ENCODE peak calls at places on chromosomes 1 and 21, in six cellular contexts. X, W, M, K, A and Q are unnamed samples.
A peak's percentile ranks its signal among the peaks of the same experiment; 100 is the strongest.

GRCh38 chr1:8333246-8333987 is 15.5 kb downstream of the SLC45A1 start:
- DNase-seq in W (no peak), M (no peak), X (peak; percentile 43), K (no peak), A (no peak), Q (no peak)

GRCh38 chr1:157753611-157754010 is 23.3 kb downstream of the FCRL2 start:
- DNase-seq in W (no peak), K (no peak), A (no peak), M (no peak), X (no peak), Q (no peak)

GRCh38 chr1:119771016-119771415 is 2.3 kb upstream of the HMGCS2 start:
- DNase-seq in A (no peak), K (no peak), M (no peak), W (no peak), X (no peak), Q (no peak)

GRCh38 chr1:64743954-64744491 is 852 bp upstream of the RAVER2 start:
- DNase-seq in W (no peak), A (no peak), M (no peak), K (no peak), X (no peak), Q (no peak)

GRCh38 chr1:209430821-209431259 is 152.7 kb upstream of the CAMK1G start:
- DNase-seq in W (no peak), X (no peak), K (no peak), M (no peak), A (no peak), Q (no peak)

GRCh38 chr1:150720098-150720497 is 597 bp downstream of the HORMAD1 start:
- DNase-seq in M (no peak), W (no peak), A (no peak), X (no peak), K (no peak), Q (no peak)

GRCh38 chr1:169495050-169495740 is 9.5 kb upstream of the SLC19A2 start:
- DNase-seq in A (no peak), X (no peak), W (no peak), M (no peak), K (no peak), Q (no peak)

GRCh38 chr1:85200367-85200869 is 398 bp downstream of the SYDE2 start:
- DNase-seq in W (peak; percentile 8), M (no peak), K (peak; percentile 12), A (peak; percentile 48), X (peak; percentile 67), Q (no peak)

GRCh38 chr1:77292551-77292950 is 10.7 kb downstream of the AK5 start:
- DNase-seq in A (no peak), K (no peak), W (no peak), X (no peak), M (no peak), Q (no peak)

GRCh38 chr1:111739984-111740765 is 980 bp upstream of the INKA2 start:
- DNase-seq in W (peak; percentile 69), M (no peak), K (no peak), A (peak; percentile 10), X (peak; percentile 87), Q (no peak)

GRCh38 chr1:62448221-62448933 is 11.5 kb downstream of the USP1 start:
- DNase-seq in M (no peak), W (no peak), K (no peak), X (no peak), A (no peak), Q (no peak)

GRCh38 chr1:221884821-221885220 is 142.9 kb upstream of the DUSP10 start:
- DNase-seq in X (no peak), K (no peak), M (no peak), W (no peak), A (no peak), Q (no peak)

GRCh38 chr1:92411511-92411910 is 75.2 kb downstream of the GFI1 start:
- DNase-seq in X (no peak), W (no peak), A (no peak), K (no peak), M (peak; percentile 55), Q (no peak)

GRCh38 chr21:36454706-36455105 is 25.2 kb downstream of the CLDN14 start:
- DNase-seq in K (no peak), M (no peak), X (no peak), W (no peak), A (no peak), Q (no peak)

GRCh38 chr1:241532864-241533263 is 686 bp downstream of the KMO start:
- DNase-seq in K (no peak), A (no peak), M (no peak), X (no peak), W (no peak), Q (no peak)

GRCh38 chr1:31238986-31239613 is 587 bp downstream of the NKAIN1 start:
- DNase-seq in M (no peak), W (no peak), X (no peak), A (no peak), K (no peak), Q (no peak)

GRCh38 chr1:19430121-19431068 is 54.9 kb downstream of the CAPZB start:
- DNase-seq in M (no peak), A (no peak), K (no peak), W (no peak), X (no peak), Q (no peak)

GRCh38 chr1:193322218-193322617 is 135.8 kb upstream of the B3GALT2 start:
- DNase-seq in K (no peak), A (no peak), M (no peak), W (no peak), X (no peak), Q (no peak)

GRCh38 chr1:77193951-77194350 is 25.3 kb downstream of the PIGK start:
- DNase-seq in A (no peak), K (no peak), X (no peak), M (no peak), W (no peak), Q (no peak)

GRCh38 chr21:40253112-40253511 is 385.9 kb downstream of the PCP4 start:
- DNase-seq in A (no peak), W (no peak), K (no peak), X (no peak), M (no peak), Q (no peak)

GRCh38 chr1:196584703-196585102 is 23.5 kb downstream of the KCNT2 start:
- DNase-seq in X (no peak), W (no peak), M (no peak), K (no peak), A (no peak), Q (no peak)

GRCh38 chr21:37458669-37459276 is 92.2 kb downstream of the DYRK1A start:
- DNase-seq in W (no peak), A (no peak), M (no peak), X (no peak), K (no peak), Q (no peak)
- H3K4me1 ChIP-seq in W (peaks cover 96% of the 10 kb centered on the region), A (peaks cover 74% of the 10 kb centered on the region), M (peaks cover 4% of the 10 kb centered on the region), X (peaks cover 90% of the 10 kb centered on the region), K (peaks cover 22% of the 10 kb centered on the region), Q (peaks cover 89% of the 10 kb centered on the region)

DNA sequence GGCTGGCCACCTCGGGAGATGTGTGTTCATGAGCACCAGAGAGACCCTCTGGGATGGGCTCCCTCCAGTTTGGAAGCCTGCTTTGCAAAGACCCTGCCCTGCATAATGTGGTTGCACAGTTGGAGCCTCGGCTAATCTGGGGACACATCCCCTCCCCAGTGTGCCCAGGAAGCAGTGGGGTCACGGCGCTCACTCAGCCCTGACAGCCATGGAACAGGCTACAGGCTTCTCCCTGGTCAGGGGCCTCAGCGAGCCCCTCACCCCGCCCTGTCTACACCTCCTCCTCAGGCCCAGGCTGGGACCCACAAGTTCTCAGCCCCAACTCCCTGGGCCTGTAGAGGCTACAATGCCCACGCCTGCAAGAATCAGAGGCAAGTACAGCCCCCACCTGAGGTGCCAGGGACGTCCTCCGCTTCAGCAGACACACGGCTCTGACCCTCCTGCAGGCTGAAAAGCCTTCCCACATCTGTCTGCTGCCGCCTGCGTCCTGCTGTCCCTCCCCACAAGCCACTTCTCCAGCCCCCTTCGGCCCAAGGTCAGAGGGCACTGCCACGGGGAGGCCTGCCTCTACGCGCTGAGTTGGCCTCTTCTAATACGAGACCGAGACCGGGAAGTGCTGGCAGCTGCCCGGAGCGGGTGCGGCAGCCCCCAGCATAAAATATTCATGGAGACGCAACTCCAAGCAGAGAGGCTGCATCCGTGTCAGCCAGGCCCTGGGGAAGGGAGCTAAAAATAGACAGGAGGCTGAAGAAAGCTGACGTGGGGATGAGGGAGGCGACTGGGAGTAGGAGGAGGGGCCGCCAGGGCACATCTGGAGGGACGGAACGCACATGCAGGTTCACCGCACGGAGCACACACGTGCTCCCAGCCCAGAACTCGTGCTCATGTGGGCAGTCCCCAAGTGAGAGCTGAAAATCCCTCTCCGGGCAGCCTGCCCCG is 15.2 kb upstream of the GPR153 start:
- DNase-seq in M (no peak), A (no peak), K (no peak), W (peak; percentile 81), X (no peak), Q (no peak)
- H3K27me3 ChIP-seq in M (no peaks in the 10 kb centered on the region), A (no peaks in the 10 kb centered on the region), K (no peaks in the 10 kb centered on the region), W (no peaks in the 10 kb centered on the region), X (no peaks in the 10 kb centered on the region), Q (no peaks in the 10 kb centered on the region)

GRCh38 chr1:155099331-155099730 is 20.7 kb downstream of the EFNA3 start:
- DNase-seq in W (no peak), M (no peak), K (no peak), A (no peak), X (no peak), Q (no peak)

GRCh38 chr1:155105604-155106011 is 22.1 kb upstream of the EFNA1 start:
- DNase-seq in M (no peak), K (no peak), X (no peak), A (no peak), W (no peak), Q (no peak)

GRCh38 chr1:155106862-155107261 is 20.8 kb upstream of the EFNA1 start:
- DNase-seq in K (no peak), A (no peak), W (no peak), X (no peak), M (no peak), Q (no peak)

GRCh38 chr1:155104605-155105534 is 22.8 kb upstream of the EFNA1 start:
- DNase-seq in A (no peak), M (no peak), W (no peak), K (no peak), X (no peak), Q (no peak)

GRCh38 chr1:155103325-155103724 is 24.4 kb upstream of the EFNA1 start:
- DNase-seq in X (no peak), A (no peak), K (no peak), M (no peak), W (no peak), Q (no peak)
- H3K27ac ChIP-seq in X (no peak overlapping the region), A (no peak overlapping the region), K (no peak overlapping the region), M (no peak overlapping the region), W (no peak overlapping the region), Q (no peak overlapping the region)

GRCh38 chr1:204959836-204960235 is 83.2 kb upstream of the CNTN2 start:
- DNase-seq in M (no peak), K (no peak), W (no peak), A (no peak), X (peak; percentile 4), Q (no peak)
- H3K4me1 ChIP-seq in M (peaks cover 4% of the 10 kb centered on the region), K (no peaks in the 10 kb centered on the region), W (peaks cover 20% of the 10 kb centered on the region), A (no peaks in the 10 kb centered on the region), X (peaks cover 36% of the 10 kb centered on the region), Q (no peaks in the 10 kb centered on the region)